ENCODE peak calls at places on chromosomes 6 and 20, in seven cellular contexts. B is glutamatergic neuron, R is HFF-Myc, D is adrenal gland, K is BE2C, J is heart left ventricle, T is neural progenitor cell. C is an unnamed sample.

GRCh38 chr6:44002591-44003344 is 124.5 kb downstream of the MRPL14 start:
- DNase-seq in K (peak), D (peak), J (peak), T (peak), R (no peak), B (peak), C (peak)

GRCh38 chr20:60050193-60050960 is 92.2 kb downstream of the CDH26 start:
- DNase-seq in B (no peak), D (no peak), R (no peak), K (no peak), T (no peak), J (no peak), C (no peak)

GRCh38 chr6:125940691-125941090 is 15.9 kb upstream of the HINT3 start:
- DNase-seq in J (no peak), D (no peak), K (no peak), T (no peak), B (no peak), R (no peak), C (no peak)

GRCh38 chr6:35427851-35428321 is 24.3 kb upstream of the FANCE start:
- DNase-seq in D (no peak), R (no peak), T (no peak), B (no peak), J (no peak), K (no peak), C (no peak)

GRCh38 chr6:134093007-134093573 is 40.7 kb upstream of the SLC2A12 start:
- DNase-seq in R (no peak), D (no peak), K (no peak), T (no peak), B (no peak), J (no peak), C (no peak)

GRCh38 chr6:147507162-147508072 is 1.1 kb upstream of the SAMD5 start:
- DNase-seq in D (no peak), R (no peak), T (peak), J (no peak), K (peak), B (peak), C (peak)

GRCh38 chr6:139531148-139531547 is 156.7 kb upstream of the CITED2 start:
- DNase-seq in R (no peak), B (no peak), K (no peak), T (no peak), D (no peak), J (no peak), C (no peak)

GRCh38 chr6:107557698-107558097 is 67.8 kb downstream of the SOBP start:
- DNase-seq in B (no peak), D (no peak), T (no peak), K (no peak), R (no peak), J (no peak), C (no peak)

GRCh38 chr6:32462609-32463008 is 22.9 kb downstream of the HLA-DRA start:
- DNase-seq in K (no peak), D (no peak), R (no peak), J (no peak), B (no peak), T (peak), C (no peak)

GRCh38 chr20:31998246-31998645 is 12.0 kb upstream of the CCM2L start:
- DNase-seq in B (no peak), J (no peak), D (no peak), T (no peak), R (no peak), K (no peak), C (no peak)

GRCh38 chr6:112235956-112236355 is 18.4 kb downstream of the LAMA4 start:
- DNase-seq in R (no peak), J (peak), T (no peak), B (no peak), K (no peak), D (no peak), C (no peak)

GRCh38 chr6:106704327-106704726 is 74.9 kb downstream of the QRSL1 start:
- DNase-seq in R (no peak), D (no peak), B (no peak), J (no peak), K (no peak), T (no peak), C (no peak)

DNA sequence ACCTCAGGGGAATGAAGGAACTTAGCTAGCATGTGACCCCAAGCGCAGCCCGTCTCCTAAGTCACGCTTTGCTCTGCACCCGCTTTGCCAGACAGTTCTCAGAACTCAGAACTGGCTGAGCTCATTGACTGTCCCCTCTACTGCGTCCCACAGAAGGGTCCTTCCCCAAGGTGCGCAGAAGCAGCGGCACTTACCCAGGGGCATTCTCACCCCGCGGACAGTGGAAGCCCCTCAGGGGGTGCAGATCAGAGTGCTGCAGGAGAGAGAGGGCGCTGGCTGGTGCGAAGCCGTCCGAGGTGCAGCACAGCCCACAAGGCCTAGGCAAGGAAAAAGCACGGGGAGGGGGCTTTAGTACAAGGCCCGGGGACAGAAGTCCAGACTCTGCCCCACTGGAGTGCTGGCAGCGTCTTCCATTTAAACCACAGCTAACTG is 802 bp downstream of the SNHG17 start:
- DNase-seq in R (no peak), B (peak), J (no peak), K (no peak), T (peak), D (peak), C (peak)
- TF ChIP-seq CTCF in R (no peak), B (no peak), J (no peak), K (no peak), T (no peak), D (no peak), C (no peak)

DNA sequence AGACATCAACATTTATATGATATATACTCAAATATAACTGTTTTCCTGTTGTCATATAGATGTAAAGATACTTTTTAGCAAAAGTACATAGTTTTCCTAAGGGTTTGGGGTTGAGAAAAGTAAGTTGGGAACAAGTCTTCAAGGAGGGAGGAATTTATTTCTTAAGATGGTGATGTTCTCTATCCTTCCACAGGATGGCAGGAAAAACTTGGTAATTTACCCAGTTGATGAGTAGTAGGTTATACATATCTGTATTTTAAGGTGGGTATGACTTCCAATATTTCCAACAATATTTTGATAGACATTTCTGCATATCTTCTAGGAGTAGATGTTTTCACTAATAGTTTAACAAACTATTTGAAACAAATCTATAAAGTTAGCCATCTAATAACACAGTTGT is 254.4 kb downstream of the RIMS1 start:
- DNase-seq in D (no peak), T (no peak), J (no peak), B (no peak), R (no peak), K (no peak), C (no peak)
- TF ChIP-seq CTCF in D (no peak), T (peak), J (no peak), B (no peak), R (no peak), K (peak), C (no peak)

DNA sequence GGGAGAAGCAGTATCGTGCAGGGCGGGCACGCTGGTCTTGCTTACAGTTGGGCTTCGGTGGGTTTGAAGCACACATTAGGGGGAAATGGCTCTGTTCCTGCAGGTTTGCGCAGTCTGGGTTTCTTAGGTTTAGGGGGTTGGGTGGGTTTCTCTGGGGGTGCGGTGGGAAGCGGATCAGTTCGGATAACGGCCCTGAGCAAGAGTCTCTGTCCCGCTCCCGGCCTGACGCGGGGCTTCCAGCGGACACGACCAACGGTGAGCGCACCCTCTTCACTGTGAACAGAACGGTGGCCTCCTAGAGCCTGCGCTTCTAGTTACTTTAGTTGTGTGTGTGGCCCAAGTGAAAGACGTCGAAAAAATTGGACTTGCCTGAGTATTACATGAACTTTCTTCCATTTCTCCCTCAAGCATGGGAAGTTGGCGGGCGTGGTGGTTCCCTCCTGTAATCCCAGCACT is 635 bp upstream of the ELOVL2 start:
- DNase-seq in J (no peak), B (no peak), T (no peak), D (no peak), K (no peak), R (no peak), C (no peak)
- TF ChIP-seq CTCF in J (no peak), B (peak), T (no peak), D (no peak), K (no peak), R (no peak), C (no peak)

GRCh38 chr20:38828514-38829295 is 23.2 kb downstream of the PPP1R16B start:
- DNase-seq in R (no peak), B (no peak), T (no peak), K (no peak), D (no peak), J (no peak), C (no peak)

GRCh38 chr20:38830356-38830755 is 24.9 kb downstream of the PPP1R16B start:
- DNase-seq in K (no peak), T (no peak), B (no peak), D (no peak), J (no peak), R (no peak), C (no peak)

GRCh38 chr20:38827770-38828281 is 22.3 kb downstream of the PPP1R16B start:
- DNase-seq in B (no peak), D (no peak), K (no peak), T (no peak), J (no peak), R (no peak), C (no peak)

GRCh38 chr20:38831049-38831691 is 25.7 kb downstream of the PPP1R16B start:
- DNase-seq in R (no peak), B (no peak), D (no peak), T (no peak), J (no peak), K (no peak), C (no peak)

DNA sequence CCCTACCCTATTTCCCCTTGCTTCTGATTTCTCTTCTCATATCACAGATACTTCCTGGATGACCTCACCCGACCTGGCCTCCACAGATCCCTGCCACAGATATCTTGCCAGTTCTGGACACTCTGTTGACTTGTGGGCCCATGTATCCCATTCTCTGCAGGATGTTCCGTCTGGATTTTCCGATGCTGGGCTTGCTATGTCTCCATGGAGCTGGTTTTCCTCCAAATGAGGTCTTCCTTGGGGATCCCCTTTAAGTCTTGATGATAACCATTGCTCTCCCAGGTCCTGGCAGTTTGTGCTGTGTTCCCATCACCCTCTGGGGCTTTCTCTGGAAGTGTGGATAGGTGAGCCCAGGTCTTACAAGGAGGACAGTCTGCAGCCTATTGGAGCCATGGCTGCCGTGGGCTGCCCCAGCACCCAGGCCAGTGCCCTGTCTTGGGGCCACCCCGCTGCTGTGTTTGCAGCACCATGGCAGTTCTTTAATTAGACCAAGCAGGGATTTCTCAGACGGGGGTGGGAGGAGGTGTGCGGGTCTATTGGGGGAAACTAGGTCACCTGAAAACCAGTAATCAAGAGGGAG is 23.9 kb downstream of the PPP1R16B start:
- DNase-seq in B (no peak), D (no peak), K (no peak), R (no peak), J (no peak), T (no peak), C (no peak)
- TF ChIP-seq CTCF in B (no peak), D (no peak), K (no peak), R (no peak), J (no peak), T (no peak), C (no peak)

GRCh38 chr20:62860391-62860923 is 1.2 kb downstream of the TCFL5 start:
- DNase-seq in D (no peak), K (no peak), T (peak), R (no peak), J (no peak), B (no peak), C (no peak)
- TF ChIP-seq CTCF in D (no peak), K (peak), T (peak), R (peak), J (no peak), B (no peak), C (no peak)

GRCh38 chr6:151738960-151739359 is 68.5 kb upstream of the ESR1 start:
- DNase-seq in B (no peak), K (no peak), D (no peak), T (no peak), J (no peak), R (no peak), C (no peak)
- TF ChIP-seq CTCF in B (peak), K (no peak), D (no peak), T (no peak), J (no peak), R (no peak), C (no peak)

DNA sequence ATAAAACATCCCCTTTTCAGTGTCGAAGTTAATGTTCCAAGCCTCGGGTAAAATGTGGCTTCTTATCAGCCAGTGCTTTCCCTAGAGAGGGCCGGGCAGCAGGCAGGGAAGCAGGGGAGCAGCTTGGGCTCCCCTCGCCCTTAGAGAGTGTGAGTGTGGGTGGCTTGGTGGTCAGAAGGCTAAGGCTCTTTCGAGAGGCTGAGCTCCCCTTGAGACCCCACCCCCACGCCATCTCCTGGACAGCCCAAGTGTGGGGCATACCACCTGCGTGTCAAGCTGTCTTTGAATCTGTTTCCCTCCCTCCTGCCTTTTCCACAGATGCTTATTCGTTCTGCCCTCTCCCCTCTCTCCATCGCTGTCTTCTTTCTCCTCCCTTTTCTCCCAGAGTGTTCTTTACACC is 95.1 kb upstream of the FOXP4 start:
- DNase-seq in J (no peak), B (peak), R (no peak), D (no peak), K (peak), T (peak), C (peak)
- TF ChIP-seq CTCF in J (no peak), B (no peak), R (peak), D (no peak), K (peak), T (peak), C (no peak)

DNA sequence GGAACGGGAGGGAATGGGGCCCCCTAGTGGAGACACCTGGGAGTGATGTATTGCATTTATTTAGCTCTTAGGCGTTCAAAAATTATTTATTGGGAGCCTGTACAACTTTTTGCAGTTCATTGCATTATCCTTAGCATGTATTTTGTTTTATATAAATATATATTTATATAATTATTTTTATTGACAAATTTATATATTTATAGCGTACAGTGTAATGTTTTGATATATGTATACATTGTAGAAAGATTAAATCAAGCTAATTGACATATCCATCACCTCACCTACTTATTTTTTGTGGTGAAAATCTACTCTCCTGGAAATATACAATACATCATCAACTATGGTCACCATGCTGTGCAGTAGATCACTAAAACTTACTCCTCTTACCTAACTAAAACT is 975 bp downstream of the SIRT5 start:
- DNase-seq in R (no peak), D (no peak), T (no peak), K (no peak), J (no peak), B (no peak), C (no peak)
- TF ChIP-seq CTCF in R (peak), D (peak), T (peak), K (peak), J (peak), B (peak), C (peak)

GRCh38 chr20:53382263-53382844 is 211.3 kb downstream of the ZNF217 start:
- DNase-seq in D (no peak), K (peak), J (no peak), R (no peak), T (no peak), B (no peak), C (no peak)
- TF ChIP-seq CTCF in D (no peak), K (no peak), J (no peak), R (no peak), T (no peak), B (no peak), C (no peak)

GRCh38 chr20:41342474-41343464 is 2.1 kb downstream of the LPIN3 start:
- DNase-seq in D (no peak), B (no peak), T (no peak), K (no peak), R (no peak), J (no peak), C (no peak)

GRCh38 chr20:41339957-41340326 is 679 bp upstream of the LPIN3 start:
- DNase-seq in B (peak), J (peak), R (peak), T (peak), D (peak), K (peak), C (peak)

GRCh38 chr20:41336711-41337492 is 3.7 kb upstream of the LPIN3 start:
- DNase-seq in K (no peak), J (no peak), R (no peak), B (no peak), T (no peak), D (no peak), C (no peak)

GRCh38 chr20:41344477-41344876 is 3.9 kb downstream of the LPIN3 start:
- DNase-seq in R (no peak), J (no peak), B (no peak), K (no peak), D (no peak), T (no peak), C (no peak)

GRCh38 chr20:41340327-41341055 is at the start of gene LPIN3:
- DNase-seq in J (peak), D (peak), T (peak), R (peak), B (peak), K (peak), C (peak)
- TF ChIP-seq CTCF in J (no peak), D (no peak), T (peak), R (peak), B (peak), K (peak), C (peak)